ENCODE peak calls at places on chromosomes 2 and 18, in eight cellular contexts. F is GM23248, B is neural progenitor cell, N is Panc1, E is endothelial cell of umbilical vein, O is endodermal cell, I is heart left ventricle, L is Peyer's patch. T is an unnamed sample.
A peak's percentile ranks its signal among the peaks of the same experiment; 100 is the strongest.

GRCh38 chr2:122539920-122540319 is 784.5 kb downstream of the TSN start:
- DNase-seq in F (no peak), B (no peak), N (no peak), E (no peak), O (no peak), I (no peak), L (no peak), T (no peak)

GRCh38 chr2:234970467-234970866 is 18.6 kb downstream of the SH3BP4 start:
- DNase-seq in F (peak; percentile 63), B (no peak), N (no peak), E (peak; percentile 82), O (no peak), I (no peak), L (no peak), T (no peak)

GRCh38 chr2:12032421-12032820 is 286.0 kb downstream of the LPIN1 start:
- DNase-seq in F (no peak), B (no peak), N (no peak), E (no peak), O (no peak), I (no peak), L (peak; percentile 52), T (no peak)

GRCh38 chr2:95043300-95043786 is 17.8 kb downstream of the MAL start:
- DNase-seq in F (peak; percentile 88), B (no peak), N (no peak), E (no peak), O (no peak), I (peak; percentile 85), L (no peak), T (peak; percentile 97)

GRCh38 chr2:38433607-38433975 is 56.5 kb upstream of the ATL2 start:
- DNase-seq in F (no peak), B (no peak), N (no peak), E (no peak), O (no peak), I (no peak), L (no peak), T (no peak)

GRCh38 chr2:74481432-74481831 is 1.4 kb downstream of the CCDC142 start:
- DNase-seq in F (peak; percentile 56), B (no peak), N (no peak), E (no peak), O (no peak), I (no peak), L (no peak), T (no peak)

GRCh38 chr2:37090019-37090477 is 5.7 kb downstream of the GPATCH11 start:
- DNase-seq in F (no peak), B (no peak), N (no peak), E (no peak), O (no peak), I (no peak), L (no peak), T (no peak)

GRCh38 chr18:45467307-45467706 is 148.0 kb upstream of the SLC14A2 start:
- DNase-seq in F (no peak), B (no peak), N (no peak), E (peak; percentile 5), O (no peak), I (no peak), L (no peak), T (no peak)

GRCh38 chr2:219059725-219060682 is 717 bp downstream of the IHH start:
- DNase-seq in F (peak; percentile 24), B (peak; percentile 31), N (no peak), E (no peak), O (peak; percentile 73), I (no peak), L (peak; percentile 55), T (peak; percentile 53)

GRCh38 chr2:95392730-95393455 is 9.6 kb upstream of the FAHD2A start:
- DNase-seq in F (no peak), B (no peak), N (no peak), E (no peak), O (peak; percentile 75), I (no peak), L (no peak), T (no peak)

GRCh38 chr2:241051578-241052487 is 50.3 kb downstream of the MTERF4 start:
- DNase-seq in F (no peak), B (no peak), N (no peak), E (no peak), O (no peak), I (no peak), L (no peak), T (no peak)

GRCh38 chr2:43041661-43042360 is 184.6 kb downstream of the ZFP36L2 start:
- DNase-seq in F (peak; percentile 86), B (peak; percentile 68), N (no peak), E (peak; percentile 98), O (peak; percentile 92), I (no peak), L (no peak), T (no peak)

GRCh38 chr2:45244928-45245327 is 235.7 kb upstream of the SIX2 start:
- DNase-seq in F (peak; percentile 10), B (no peak), N (no peak), E (no peak), O (no peak), I (no peak), L (no peak), T (no peak)

GRCh38 chr2:70645733-70646420 is 92.3 kb upstream of the TGFA start:
- DNase-seq in F (peak; percentile 31), B (peak; percentile 38), N (no peak), E (no peak), O (peak; percentile 64), I (no peak), L (no peak), T (no peak)

GRCh38 chr2:26687785-26688184 is 4.7 kb upstream of the KCNK3 start:
- DNase-seq in F (no peak), B (peak; percentile 60), N (no peak), E (no peak), O (no peak), I (no peak), L (no peak), T (no peak)

DNA sequence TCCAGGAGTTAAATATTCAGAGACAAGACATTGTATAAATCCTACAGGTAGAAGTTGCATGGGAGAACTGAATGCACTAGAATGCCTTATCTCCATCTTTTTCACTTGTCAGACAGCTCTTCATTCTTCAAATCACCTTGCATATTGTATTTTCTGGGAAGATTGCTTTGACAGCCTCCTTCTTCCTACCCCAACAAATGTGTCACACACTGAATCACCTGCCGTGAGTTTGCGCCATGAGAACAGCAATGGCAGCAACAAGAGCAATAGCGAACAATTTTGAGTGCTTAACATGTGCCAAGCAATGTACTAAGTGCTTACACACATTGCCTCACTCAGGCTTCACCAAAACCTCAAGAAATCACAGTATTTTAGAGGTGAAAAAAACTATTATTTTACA is 161.3 kb upstream of the REG3G start:
- DNase-seq in F (no peak), B (no peak), N (no peak), E (no peak), O (no peak), I (no peak), L (no peak), T (no peak)
- H3K27ac ChIP-seq in F (no peak overlapping the region), B (no peak overlapping the region), N (no peak overlapping the region), E (no peak overlapping the region), O (no peak overlapping the region), I (no peak overlapping the region), L (no peak overlapping the region), T (no peak overlapping the region)

GRCh38 chr2:226732478-226733188 is 67.0 kb downstream of the IRS1 start:
- DNase-seq in F (no peak), B (no peak), N (no peak), E (no peak), O (no peak), I (no peak), L (no peak), T (no peak)

GRCh38 chr2:226730487-226730886 is 69.1 kb downstream of the IRS1 start:
- DNase-seq in F (no peak), B (peak; percentile 42), N (no peak), E (no peak), O (peak; percentile 61), I (peak; percentile 24), L (no peak), T (no peak)

GRCh38 chr2:226736391-226736790 is 63.2 kb downstream of the IRS1 start:
- DNase-seq in F (no peak), B (no peak), N (no peak), E (no peak), O (no peak), I (no peak), L (no peak), T (no peak)

GRCh38 chr2:226733189-226733858 is 66.3 kb downstream of the IRS1 start:
- DNase-seq in F (no peak), B (no peak), N (no peak), E (no peak), O (no peak), I (no peak), L (no peak), T (no peak)

GRCh38 chr2:226733927-226734564 is 65.6 kb downstream of the IRS1 start:
- DNase-seq in F (no peak), B (no peak), N (no peak), E (no peak), O (no peak), I (no peak), L (no peak), T (no peak)
- H3K4me1 ChIP-seq in F (no peaks in the 10 kb centered on the region), B (peaks cover 43% of the 10 kb centered on the region), N (no peaks in the 10 kb centered on the region), E (no peaks in the 10 kb centered on the region), O (no peaks in the 10 kb centered on the region), I (peaks cover 37% of the 10 kb centered on the region), L (no peaks in the 10 kb centered on the region), T (peaks cover 8% of the 10 kb centered on the region)

GRCh38 chr2:100976061-100976460 is 26.0 kb upstream of the RPL31 start:
- DNase-seq in F (no peak), B (no peak), N (no peak), E (no peak), O (no peak), I (no peak), L (peak; percentile 32), T (no peak)

GRCh38 chr2:100978582-100979051 is 23.5 kb upstream of the RPL31 start:
- DNase-seq in F (no peak), B (no peak), N (no peak), E (peak; percentile 84), O (no peak), I (no peak), L (peak; percentile 47), T (peak; percentile 53)

GRCh38 chr2:100975521-100975785 is 26.6 kb upstream of the RPL31 start:
- DNase-seq in F (no peak), B (no peak), N (no peak), E (no peak), O (no peak), I (no peak), L (no peak), T (no peak)

GRCh38 chr2:100976634-100977391 is 25.3 kb upstream of the RPL31 start:
- DNase-seq in F (no peak), B (no peak), N (no peak), E (no peak), O (no peak), I (no peak), L (peak; percentile 43), T (no peak)

GRCh38 chr2:100977511-100977910 is 24.6 kb upstream of the RPL31 start:
- DNase-seq in F (no peak), B (no peak), N (no peak), E (no peak), O (no peak), I (no peak), L (peak; percentile 34), T (no peak)
- H3K9me3 ChIP-seq in F (no peaks in the 10 kb centered on the region), B (no peaks in the 10 kb centered on the region), N (no peaks in the 10 kb centered on the region), E (no peaks in the 10 kb centered on the region), O (no peaks in the 10 kb centered on the region), I (no peaks in the 10 kb centered on the region), L (no peaks in the 10 kb centered on the region), T (no peaks in the 10 kb centered on the region)

DNA sequence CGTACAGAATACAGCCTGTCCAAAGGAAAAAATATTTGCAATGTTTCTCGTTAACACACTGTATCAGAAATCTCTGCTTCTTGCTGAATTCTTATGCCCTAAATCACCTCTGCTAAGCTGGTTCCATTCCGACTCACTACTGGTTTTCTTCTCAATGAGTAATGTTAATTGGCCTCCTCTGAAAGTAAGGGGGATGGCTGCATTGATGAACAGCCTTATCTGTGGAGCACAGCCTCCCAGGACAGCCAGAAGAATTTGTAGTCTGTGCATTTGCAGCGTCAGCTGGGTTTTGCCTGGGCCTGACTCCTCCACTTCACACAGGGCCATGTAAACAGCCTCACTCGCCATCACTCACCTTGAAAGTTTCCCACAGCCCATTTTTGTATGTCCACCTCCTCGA is 127.7 kb downstream of the RNF152 start:
- DNase-seq in F (peak; percentile 76), B (peak; percentile 28), N (no peak), E (no peak), O (no peak), I (no peak), L (no peak), T (no peak)
- H3K27ac ChIP-seq in F (peak overlapping the region; percentile 38), B (peak overlapping the region; percentile 1), N (no peak overlapping the region), E (no peak overlapping the region), O (no peak overlapping the region), I (peak overlapping the region; percentile 3), L (no peak overlapping the region), T (no peak overlapping the region)

T was measured in right cardiac atrium.